ENCODE peak calls at places on chromosomes 2 and 18, in four cellular contexts. J is pancreas, A is BJ, P is NCI-H1417. S is an unnamed sample.
A peak's percentile ranks its signal among the peaks of the same experiment; 100 is the strongest.

GRCh38 chr18:7104649-7105048 is 12.9 kb downstream of the LAMA1 start:
- DNase-seq in J (no peak), A (no peak), P (no peak), S (no peak)

GRCh38 chr2:239735131-239735828 is 289.9 kb downstream of the NDUFA10 start:
- DNase-seq in J (no peak), A (no peak), P (peak; percentile 79), S (no peak)

GRCh38 chr2:149388120-149388816 is 57.9 kb downstream of the LYPD6 start:
- DNase-seq in J (no peak), A (no peak), P (no peak), S (no peak)

GRCh38 chr2:20620271-20620681 is 30.6 kb downstream of the HS1BP3 start:
- DNase-seq in J (peak; percentile 21), A (no peak), P (no peak), S (no peak)

GRCh38 chr2:231357931-231358330 is 37.6 kb upstream of the B3GNT7 start:
- DNase-seq in J (peak; percentile 21), A (no peak), P (no peak), S (no peak)

GRCh38 chr18:58761970-58762780 is 90.9 kb downstream of the MALT1 start:
- DNase-seq in J (no peak), A (no peak), P (no peak), S (no peak)

GRCh38 chr2:159996792-159997546 is 65.4 kb downstream of the PLA2R1 start:
- DNase-seq in J (no peak), A (peak; percentile 34), P (no peak), S (no peak)

GRCh38 chr2:240966906-240967680 is 31.3 kb upstream of the SNED1 start:
- DNase-seq in J (no peak), A (no peak), P (no peak), S (no peak)

GRCh38 chr2:120483355-120483754 is 137.4 kb downstream of the INHBB start:
- DNase-seq in J (peak; percentile 35), A (no peak), P (no peak), S (no peak)

GRCh38 chr2:232422051-232422450 is 15.4 kb downstream of the ALPG start:
- DNase-seq in J (no peak), A (no peak), P (no peak), S (no peak)

GRCh38 chr2:39243469-39244123 is at the start of gene CDKL4:
- DNase-seq in J (no peak), A (no peak), P (no peak), S (peak; percentile 19)

GRCh38 chr2:31078579-31079105 is 59.6 kb downstream of the GALNT14 start:
- DNase-seq in J (no peak), A (no peak), P (no peak), S (no peak)